ENCODE peak calls at places on chromosomes 2 and 18, in eight cellular contexts. M is CD4-positive, alpha-beta memory T cell; X is WERI-Rb-1; D is HCT116; T is CD8-positive, alpha-beta T cell; J is fibroblast of lung; N is transverse colon; R is psoas muscle. K is an unnamed sample. For H3K36me3, the result is how much of the 10 kb centered on the place peaks cover.

GRCh38 chr2:30965085-30965484 is 157.8 kb upstream of the CAPN13 start:
- DNase-seq in M (no peak), R (no peak), D (no peak), N (no peak), T (no peak), X (no peak), J (no peak), K (no peak)

GRCh38 chr2:131542438-131543384 is 15.0 kb downstream of the CCDC74A start:
- DNase-seq in T (no peak), M (no peak), R (no peak), J (no peak), D (no peak), N (no peak), X (no peak), K (no peak)

GRCh38 chr2:29281585-29281984 is 166.4 kb downstream of the CLIP4 start:
- DNase-seq in M (no peak), N (no peak), D (no peak), X (no peak), T (no peak), R (no peak), J (peak), K (no peak)

GRCh38 chr2:24231461-24231881 is 56.6 kb downstream of the FAM228A start:
- DNase-seq in X (no peak), D (no peak), T (no peak), M (no peak), J (no peak), N (no peak), R (no peak), K (no peak)

GRCh38 chr18:56112013-56112749 is 524.2 kb upstream of the TCF4 start:
- DNase-seq in R (no peak), T (no peak), D (no peak), N (no peak), M (no peak), J (peak), X (no peak), K (peak)

GRCh38 chr2:129803067-129803466 is 176.4 kb upstream of the RAB6C start:
- DNase-seq in J (no peak), X (no peak), N (no peak), R (no peak), M (no peak), T (no peak), D (no peak), K (no peak)

GRCh38 chr2:88540346-88540745 is 86.9 kb downstream of the EIF2AK3 start:
- DNase-seq in M (no peak), X (no peak), R (no peak), T (no peak), D (no peak), J (no peak), N (no peak), K (no peak)

GRCh38 chr2:88811238-88811637 is 119.8 kb downstream of the RPIA start:
- DNase-seq in D (no peak), X (no peak), T (no peak), M (no peak), N (no peak), R (no peak), J (no peak), K (no peak)

GRCh38 chr2:109266511-109266910 is 137.5 kb downstream of the SH3RF3 start:
- DNase-seq in N (no peak), R (no peak), T (no peak), D (no peak), J (no peak), M (no peak), X (peak), K (no peak)

GRCh38 chr18:58558514-58558913 is 70.4 kb downstream of the ALPK2 start:
- DNase-seq in D (no peak), T (no peak), R (no peak), X (no peak), N (no peak), M (no peak), J (no peak), K (no peak)

GRCh38 chr18:58552057-58552461 is 76.8 kb downstream of the ALPK2 start:
- DNase-seq in R (no peak), N (no peak), X (no peak), J (no peak), T (no peak), M (no peak), D (no peak), K (peak)

GRCh38 chr18:58556333-58557012 is 72.4 kb downstream of the ALPK2 start:
- DNase-seq in D (no peak), X (peak), J (no peak), N (no peak), M (no peak), T (no peak), R (peak), K (no peak)

GRCh38 chr18:58557013-58557435 is 71.9 kb downstream of the ALPK2 start:
- DNase-seq in R (peak), D (no peak), M (no peak), J (no peak), X (no peak), T (no peak), N (no peak), K (no peak)

GRCh38 chr18:58554404-58554803 is 74.5 kb downstream of the ALPK2 start:
- DNase-seq in N (no peak), R (no peak), J (no peak), M (no peak), T (no peak), D (no peak), X (no peak), K (no peak)
- H3K27ac ChIP-seq in N (no peak), R (peak), J (no peak), M (no peak), T (no peak), D (no peak), X (no peak), K (no peak)

GRCh38 chr2:117972466-117973123 is 41.3 kb downstream of the CCDC93 start:
- DNase-seq in N (no peak), T (no peak), X (no peak), R (no peak), M (no peak), J (no peak), D (no peak), K (no peak)
- H3K36me3 ChIP-seq in N (under half), T (under half), X (under half), R (half or more), M (under half), J (under half), D (under half), K (half or more)

GRCh38 chr18:4233468-4233867 is 221.6 kb downstream of the DLGAP1 start:
- DNase-seq in M (no peak), D (no peak), X (no peak), T (no peak), N (no peak), R (no peak), J (no peak), K (no peak)
- H3K4me3 ChIP-seq in M (no peak), D (no peak), X (no peak), T (no peak), N (no peak), R (no peak), J (no peak), K (no peak)

GRCh38 chr2:1869987-1870386 is 125.7 kb upstream of the PXDN start:
- DNase-seq in M (no peak), R (no peak), D (no peak), X (no peak), T (no peak), J (no peak), N (no peak), K (no peak)

GRCh38 chr2:1869248-1869647 is 124.9 kb upstream of the PXDN start:
- DNase-seq in D (no peak), J (no peak), N (no peak), R (no peak), T (no peak), M (no peak), X (no peak), K (no peak)

GRCh38 chr2:1866402-1867091 is 122.2 kb upstream of the PXDN start:
- DNase-seq in T (no peak), N (no peak), J (no peak), R (no peak), D (no peak), X (no peak), M (no peak), K (no peak)

GRCh38 chr2:1867141-1867540 is 122.8 kb upstream of the PXDN start:
- DNase-seq in D (no peak), M (no peak), X (no peak), J (no peak), R (no peak), T (no peak), N (no peak), K (no peak)

GRCh38 chr2:1868683-1869141 is 124.4 kb upstream of the PXDN start:
- DNase-seq in M (no peak), D (no peak), T (no peak), R (no peak), X (no peak), J (no peak), N (no peak), K (no peak)
- H3K27ac ChIP-seq in M (no peak), D (no peak), T (no peak), R (no peak), X (no peak), J (no peak), N (no peak), K (no peak)

GRCh38 chr2:10781746-10782145 is 30.8 kb downstream of the PDIA6 start:
- DNase-seq in X (no peak), M (no peak), N (no peak), D (no peak), J (no peak), T (no peak), R (no peak), K (no peak)
- H3K36me3 ChIP-seq in X (half or more), M (under half), N (under half), D (under half), J (under half), T (under half), R (half or more), K (half or more)

DNA sequence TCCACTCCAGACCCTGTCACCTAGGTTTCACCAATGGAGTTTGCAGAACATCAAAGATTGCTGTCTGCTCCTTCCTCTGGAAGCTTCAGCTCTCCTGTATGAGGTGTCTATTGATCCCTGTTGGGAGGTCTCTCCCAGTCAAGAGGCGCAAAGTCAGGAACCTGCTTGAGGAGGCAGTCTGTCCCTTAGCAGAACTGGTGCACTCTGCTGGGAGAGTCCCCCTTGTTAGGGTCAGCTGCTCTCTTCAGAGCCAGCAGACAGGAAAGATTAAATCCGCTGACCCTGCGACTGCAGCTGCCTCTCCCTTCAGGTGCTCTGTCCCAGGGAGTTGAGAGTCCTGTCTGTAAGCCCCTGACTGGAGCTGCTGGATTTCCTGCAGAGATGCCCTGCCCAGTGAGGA is 195.7 kb downstream of the PPP1R1C start:
- DNase-seq in X (peak), M (no peak), T (no peak), J (no peak), N (no peak), R (no peak), D (no peak), K (no peak)
- H3K4me3 ChIP-seq in X (no peak), M (no peak), T (no peak), J (no peak), N (no peak), R (no peak), D (no peak), K (no peak)

DNA sequence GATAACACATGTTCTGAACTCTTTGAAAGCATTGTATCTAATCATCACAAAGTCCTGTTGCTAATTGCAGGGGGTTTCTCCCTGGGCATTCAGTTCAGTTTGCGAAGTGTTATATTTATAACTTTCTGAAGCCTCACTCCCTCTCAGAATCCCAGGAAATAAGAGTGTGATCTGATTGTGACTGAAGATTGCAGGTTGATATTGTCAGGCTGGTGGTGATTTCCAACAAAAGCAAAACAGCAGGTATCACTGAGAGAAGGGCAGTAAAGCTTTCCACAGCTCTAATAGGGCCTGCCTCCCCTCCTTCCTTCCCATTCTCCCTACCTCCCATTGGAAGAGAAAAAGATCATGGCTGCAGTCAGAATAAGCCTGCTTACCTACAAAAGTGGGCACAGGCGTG is 466.7 kb upstream of the FSHR start:
- DNase-seq in D (no peak), J (no peak), X (no peak), T (no peak), M (no peak), N (no peak), R (no peak), K (no peak)
- H3K27ac ChIP-seq in D (no peak), J (no peak), X (no peak), T (no peak), M (no peak), N (no peak), R (no peak), K (no peak)

DNA sequence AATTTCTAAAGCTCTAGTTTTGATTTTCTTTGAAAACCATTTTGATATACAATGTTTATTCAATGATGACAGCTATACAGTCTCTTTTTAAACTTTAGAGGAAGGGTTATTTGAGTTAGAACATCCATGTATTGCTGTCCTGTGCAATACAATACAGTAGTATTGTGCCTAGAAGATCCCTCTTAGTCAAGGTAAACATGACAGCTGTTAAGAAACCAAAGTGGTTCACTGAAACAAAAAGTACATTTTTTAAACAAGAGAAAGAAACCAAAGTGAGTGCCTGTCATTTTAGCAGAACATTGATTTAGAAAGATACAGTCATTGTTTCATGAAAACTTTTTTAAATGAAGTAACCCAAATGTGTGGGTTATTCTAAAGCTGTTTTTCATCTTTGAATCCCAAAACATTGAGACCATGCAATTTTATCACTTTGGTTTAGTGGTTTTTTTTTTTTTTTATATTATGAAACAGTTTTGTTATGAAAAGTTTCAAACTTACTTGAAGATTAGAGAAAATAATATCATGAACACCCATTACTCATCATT is 15.5 kb downstream of the ITPRID2 start:
- DNase-seq in M (no peak), T (no peak), D (no peak), R (no peak), J (no peak), N (no peak), X (no peak), K (no peak)
- H3K36me3 ChIP-seq in M (under half), T (under half), D (half or more), R (half or more), J (under half), N (under half), X (under half), K (under half)

DNA sequence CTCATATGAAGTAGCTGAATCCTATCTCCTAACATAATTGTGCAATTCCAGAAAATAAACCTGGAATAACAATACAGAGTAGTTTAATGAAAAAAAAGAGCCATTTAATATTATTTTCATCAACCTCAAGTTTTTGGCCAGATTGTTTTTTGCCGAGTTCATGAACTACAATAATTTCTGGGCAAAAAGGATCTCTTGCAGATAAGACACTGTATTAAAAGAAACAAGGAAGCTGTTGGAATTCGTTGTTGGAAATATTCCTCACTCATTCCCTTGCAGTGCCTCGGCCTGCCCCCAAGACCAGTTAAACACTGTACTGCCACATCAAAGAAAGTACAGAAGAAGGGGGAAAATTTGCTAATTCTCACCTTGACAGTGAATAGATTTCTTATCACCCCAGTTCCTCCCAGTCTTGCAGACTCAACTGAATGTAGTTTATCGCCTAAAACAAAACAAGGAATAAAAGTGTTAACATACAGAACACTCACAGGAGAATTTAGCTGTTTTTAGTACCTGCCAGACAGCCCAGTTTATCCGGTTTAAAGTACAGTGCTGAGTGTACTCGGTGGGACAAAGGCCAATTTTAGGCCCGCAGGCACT is 1.3 kb downstream of the IDH1 start:
- DNase-seq in M (no peak), N (no peak), R (no peak), J (no peak), X (no peak), T (no peak), D (no peak), K (no peak)
- H3K4me3 ChIP-seq in M (no peak), N (peak), R (peak), J (peak), X (peak), T (peak), D (peak), K (peak)

K was measured in CD4-positive, CD25-positive, alpha-beta regulatory T cell.